ENCODE peak calls at places on chromosomes 11 and 22, in eight cellular contexts. O, V, E, A, Y, Z, B and T are unnamed samples.

GRCh38 chr22:43824724-43825485 is 12.8 kb upstream of the EFCAB6 start:
- DNase-seq in O (no peak), V (no peak), E (no peak), A (peak), Y (no peak), Z (no peak), B (no peak), T (no peak)

GRCh38 chr11:73182824-73183321 is 35.2 kb upstream of the P2RY2 start:
- DNase-seq in O (peak), V (no peak), E (no peak), A (no peak), Y (no peak), Z (no peak), B (peak), T (peak)

GRCh38 chr11:56967726-56968125 is 21.0 kb upstream of the OR5AK2 start:
- DNase-seq in O (no peak), V (no peak), E (no peak), A (no peak), Y (no peak), Z (no peak), B (no peak), T (no peak)

GRCh38 chr11:117199916-117200812 is 994 bp downstream of the TAGLN start:
- DNase-seq in O (no peak), V (no peak), E (no peak), A (no peak), Y (no peak), Z (no peak), B (peak), T (no peak)

GRCh38 chr11:122808494-122808893 is 29.8 kb upstream of the CRTAM start:
- DNase-seq in O (no peak), V (no peak), E (no peak), A (no peak), Y (no peak), Z (no peak), B (peak), T (no peak)

GRCh38 chr11:61960532-61960931 is 6.9 kb downstream of the FTH1 start:
- DNase-seq in O (no peak), V (no peak), E (no peak), A (peak), Y (no peak), Z (no peak), B (no peak), T (no peak)

GRCh38 chr11:76152086-76152658 is 54.1 kb downstream of the WNT11 start:
- DNase-seq in O (peak), V (peak), E (peak), A (peak), Y (no peak), Z (peak), B (peak), T (peak)

GRCh38 chr11:44190883-44191230 is 95.4 kb downstream of the EXT2 start:
- DNase-seq in O (no peak), V (no peak), E (no peak), A (no peak), Y (no peak), Z (no peak), B (no peak), T (no peak)

GRCh38 chr22:24030186-24030702 is 19.1 kb downstream of the CABIN1 start:
- DNase-seq in O (no peak), V (no peak), E (no peak), A (no peak), Y (no peak), Z (no peak), B (no peak), T (no peak)

GRCh38 chr11:1194231-1194976 is 28.5 kb upstream of the MUC5B start:
- DNase-seq in O (no peak), V (no peak), E (no peak), A (peak), Y (no peak), Z (no peak), B (no peak), T (no peak)

GRCh38 chr22:23064381-23065068 is 5.8 kb upstream of the GNAZ start:
- DNase-seq in O (no peak), V (no peak), E (no peak), A (peak), Y (no peak), Z (no peak), B (no peak), T (no peak)

GRCh38 chr22:30044369-30044768 is 35.9 kb upstream of the HORMAD2 start:
- DNase-seq in O (peak), V (no peak), E (peak), A (no peak), Y (peak), Z (peak), B (peak), T (peak)

GRCh38 chr11:120329556-120329955 is 4.5 kb downstream of the TLCD5 start:
- DNase-seq in O (no peak), V (no peak), E (no peak), A (no peak), Y (no peak), Z (no peak), B (no peak), T (no peak)

GRCh38 chr11:61079416-61080150 is 22.7 kb upstream of the CD5 start:
- DNase-seq in O (no peak), V (no peak), E (no peak), A (no peak), Y (no peak), Z (no peak), B (no peak), T (no peak)

GRCh38 chr11:116906479-116906878 is 69.1 kb upstream of the APOA1 start:
- DNase-seq in O (no peak), V (no peak), E (no peak), A (no peak), Y (no peak), Z (no peak), B (no peak), T (no peak)

GRCh38 chr22:34960005-34960404 is 106.0 kb upstream of the ISX start:
- DNase-seq in O (no peak), V (no peak), E (no peak), A (no peak), Y (no peak), Z (no peak), B (no peak), T (no peak)

GRCh38 chr11:35218956-35219355 is 80.0 kb downstream of the CD44 start:
- DNase-seq in O (no peak), V (no peak), E (no peak), A (no peak), Y (no peak), Z (no peak), B (no peak), T (no peak)

GRCh38 chr22:36563001-36563400 is 34.0 kb upstream of the EIF3D start:
- DNase-seq in O (no peak), V (no peak), E (no peak), A (no peak), Y (no peak), Z (no peak), B (no peak), T (no peak)

GRCh38 chr22:20953342-20953608 is 13.8 kb upstream of the AIFM3 start:
- DNase-seq in O (no peak), V (no peak), E (no peak), A (no peak), Y (no peak), Z (no peak), B (no peak), T (no peak)

GRCh38 chr22:41092847-41093371 is 517 bp downstream of the EP300 start:
- DNase-seq in O (peak), V (peak), E (peak), A (peak), Y (peak), Z (no peak), B (peak), T (peak)

GRCh38 chr22:46484861-46485595 is 52.4 kb downstream of the CELSR1 start:
- DNase-seq in O (no peak), V (no peak), E (no peak), A (no peak), Y (no peak), Z (no peak), B (no peak), T (no peak)

GRCh38 chr11:28674432-28675076 is 566.4 kb downstream of the METTL15 start:
- DNase-seq in O (no peak), V (no peak), E (no peak), A (no peak), Y (no peak), Z (no peak), B (peak), T (no peak)

GRCh38 chr11:129960216-129961214 is 42.1 kb downstream of the PRDM10 start:
- DNase-seq in O (no peak), V (no peak), E (peak), A (no peak), Y (no peak), Z (no peak), B (peak), T (peak)

GRCh38 chr11:84316866-84317560 is 1030.8 kb upstream of the CCDC90B start:
- DNase-seq in O (no peak), V (peak), E (no peak), A (no peak), Y (no peak), Z (no peak), B (peak), T (no peak)

GRCh38 chr11:100964400-100964799 is 165.2 kb downstream of the PGR start:
- DNase-seq in O (no peak), V (no peak), E (no peak), A (no peak), Y (no peak), Z (no peak), B (peak), T (no peak)

GRCh38 chr11:1023811-1024596 is 12.5 kb downstream of the MUC6 start:
- DNase-seq in O (no peak), V (no peak), E (no peak), A (no peak), Y (no peak), Z (no peak), B (no peak), T (no peak)

GRCh38 chr22:44225091-44225689 is 44.5 kb downstream of the PARVG start:
- DNase-seq in O (no peak), V (no peak), E (no peak), A (no peak), Y (no peak), Z (no peak), B (no peak), T (no peak)